ENCODE peak calls at places on chromosomes 16 and 17, in five cellular contexts. One of them, this sample, is unnamed.

GRCh38 chr16:47311738-47312505 is 148.9 kb downstream of the ITFG1 start:
- DNase-seq in dorsolateral prefrontal cortex: peak
- DNase-seq in stimulated activated CD8-positive, alpha-beta memory T cell treated with anti-CD3 and anti-CD28 coated beads, Interleukin-7, amount 100 ng/mL, for 1 hour: no peak
- DNase-seq in RWPE1: peak
- DNase-seq in NCI-H510A treated with DMSO at 0.1 percent for 48 hours: no peak
- DNase-seq in this sample: no peak

GRCh38 chr17:12046786-12047185 is 26.1 kb downstream of the MAP2K4 start:
- DNase-seq in dorsolateral prefrontal cortex: no peak
- DNase-seq in NCI-H510A treated with DMSO at 0.1 percent for 48 hours: no peak
- DNase-seq in stimulated activated CD8-positive, alpha-beta memory T cell treated with anti-CD3 and anti-CD28 coated beads, Interleukin-7, amount 100 ng/mL, for 1 hour: no peak
- DNase-seq in RWPE1: no peak
- DNase-seq in this sample: no peak

GRCh38 chr17:73797594-73798110 is 153.4 kb upstream of the SDK2 start:
- DNase-seq in dorsolateral prefrontal cortex: no peak
- DNase-seq in NCI-H510A treated with DMSO at 0.1 percent for 48 hours: no peak
- DNase-seq in stimulated activated CD8-positive, alpha-beta memory T cell treated with anti-CD3 and anti-CD28 coated beads, Interleukin-7, amount 100 ng/mL, for 1 hour: no peak
- DNase-seq in RWPE1: no peak
- DNase-seq in this sample: no peak

GRCh38 chr16:11085025-11085485 is 140.7 kb downstream of the CLEC16A start:
- DNase-seq in stimulated activated CD8-positive, alpha-beta memory T cell treated with anti-CD3 and anti-CD28 coated beads, Interleukin-7, amount 100 ng/mL, for 1 hour: no peak
- DNase-seq in NCI-H510A treated with DMSO at 0.1 percent for 48 hours: no peak
- DNase-seq in RWPE1: no peak
- DNase-seq in dorsolateral prefrontal cortex: no peak
- DNase-seq in this sample: no peak

GRCh38 chr17:17030515-17031211 is 11.6 kb upstream of the MPRIP start:
- DNase-seq in dorsolateral prefrontal cortex: no peak
- DNase-seq in RWPE1: no peak
- DNase-seq in stimulated activated CD8-positive, alpha-beta memory T cell treated with anti-CD3 and anti-CD28 coated beads, Interleukin-7, amount 100 ng/mL, for 1 hour: no peak
- DNase-seq in NCI-H510A treated with DMSO at 0.1 percent for 48 hours: no peak
- DNase-seq in this sample: no peak

GRCh38 chr17:54418467-54418866 is 482.2 kb upstream of the TOM1L1 start:
- DNase-seq in NCI-H510A treated with DMSO at 0.1 percent for 48 hours: no peak
- DNase-seq in stimulated activated CD8-positive, alpha-beta memory T cell treated with anti-CD3 and anti-CD28 coated beads, Interleukin-7, amount 100 ng/mL, for 1 hour: no peak
- DNase-seq in RWPE1: no peak
- DNase-seq in dorsolateral prefrontal cortex: no peak
- DNase-seq in this sample: no peak

GRCh38 chr17:33667052-33667509 is 374.0 kb upstream of the ASIC2 start:
- DNase-seq in NCI-H510A treated with DMSO at 0.1 percent for 48 hours: no peak
- DNase-seq in dorsolateral prefrontal cortex: no peak
- DNase-seq in stimulated activated CD8-positive, alpha-beta memory T cell treated with anti-CD3 and anti-CD28 coated beads, Interleukin-7, amount 100 ng/mL, for 1 hour: no peak
- DNase-seq in RWPE1: peak
- DNase-seq in this sample: no peak

GRCh38 chr17:32335647-32336046 is 6.3 kb downstream of the C17orf75 start:
- DNase-seq in dorsolateral prefrontal cortex: no peak
- DNase-seq in NCI-H510A treated with DMSO at 0.1 percent for 48 hours: no peak
- DNase-seq in RWPE1: no peak
- DNase-seq in stimulated activated CD8-positive, alpha-beta memory T cell treated with anti-CD3 and anti-CD28 coated beads, Interleukin-7, amount 100 ng/mL, for 1 hour: no peak
- DNase-seq in this sample: no peak

GRCh38 chr16:88585269-88585668 is 15.1 kb downstream of the ZC3H18 start:
- DNase-seq in RWPE1: no peak
- DNase-seq in stimulated activated CD8-positive, alpha-beta memory T cell treated with anti-CD3 and anti-CD28 coated beads, Interleukin-7, amount 100 ng/mL, for 1 hour: no peak
- DNase-seq in dorsolateral prefrontal cortex: no peak
- DNase-seq in NCI-H510A treated with DMSO at 0.1 percent for 48 hours: no peak
- DNase-seq in this sample: no peak

GRCh38 chr17:69144621-69145255 is 3.0 kb upstream of the ABCA6 start:
- DNase-seq in stimulated activated CD8-positive, alpha-beta memory T cell treated with anti-CD3 and anti-CD28 coated beads, Interleukin-7, amount 100 ng/mL, for 1 hour: no peak
- DNase-seq in NCI-H510A treated with DMSO at 0.1 percent for 48 hours: no peak
- DNase-seq in dorsolateral prefrontal cortex: no peak
- DNase-seq in RWPE1: no peak
- DNase-seq in this sample: no peak

GRCh38 chr17:17568772-17569195 is 22.7 kb downstream of the PEMT start:
- DNase-seq in NCI-H510A treated with DMSO at 0.1 percent for 48 hours: peak
- DNase-seq in RWPE1: peak
- DNase-seq in dorsolateral prefrontal cortex: peak
- DNase-seq in stimulated activated CD8-positive, alpha-beta memory T cell treated with anti-CD3 and anti-CD28 coated beads, Interleukin-7, amount 100 ng/mL, for 1 hour: no peak
- DNase-seq in this sample: peak

GRCh38 chr17:37392024-37392590 is 14.5 kb downstream of the ACACA start:
- DNase-seq in stimulated activated CD8-positive, alpha-beta memory T cell treated with anti-CD3 and anti-CD28 coated beads, Interleukin-7, amount 100 ng/mL, for 1 hour: no peak
- DNase-seq in NCI-H510A treated with DMSO at 0.1 percent for 48 hours: no peak
- DNase-seq in dorsolateral prefrontal cortex: no peak
- DNase-seq in RWPE1: peak
- DNase-seq in this sample: no peak

GRCh38 chr17:55735784-55736405 is 13.2 kb upstream of the TMEM100 start:
- DNase-seq in stimulated activated CD8-positive, alpha-beta memory T cell treated with anti-CD3 and anti-CD28 coated beads, Interleukin-7, amount 100 ng/mL, for 1 hour: no peak
- DNase-seq in RWPE1: no peak
- DNase-seq in NCI-H510A treated with DMSO at 0.1 percent for 48 hours: no peak
- DNase-seq in dorsolateral prefrontal cortex: no peak
- DNase-seq in this sample: no peak

GRCh38 chr16:87062569-87063442 is 254.4 kb downstream of the C16orf95 start:
- DNase-seq in dorsolateral prefrontal cortex: no peak
- DNase-seq in RWPE1: peak
- DNase-seq in NCI-H510A treated with DMSO at 0.1 percent for 48 hours: no peak
- DNase-seq in stimulated activated CD8-positive, alpha-beta memory T cell treated with anti-CD3 and anti-CD28 coated beads, Interleukin-7, amount 100 ng/mL, for 1 hour: no peak
- DNase-seq in this sample: peak

GRCh38 chr17:1746975-1747543 is 4.4 kb downstream of the SERPINF2 start:
- DNase-seq in dorsolateral prefrontal cortex: no peak
- DNase-seq in NCI-H510A treated with DMSO at 0.1 percent for 48 hours: peak
- DNase-seq in RWPE1: peak
- DNase-seq in stimulated activated CD8-positive, alpha-beta memory T cell treated with anti-CD3 and anti-CD28 coated beads, Interleukin-7, amount 100 ng/mL, for 1 hour: no peak
- DNase-seq in this sample: no peak

GRCh38 chr16:77211880-77212735 is 12.9 kb downstream of the SYCE1L start:
- DNase-seq in dorsolateral prefrontal cortex: no peak
- DNase-seq in NCI-H510A treated with DMSO at 0.1 percent for 48 hours: peak
- DNase-seq in RWPE1: peak
- DNase-seq in stimulated activated CD8-positive, alpha-beta memory T cell treated with anti-CD3 and anti-CD28 coated beads, Interleukin-7, amount 100 ng/mL, for 1 hour: peak
- DNase-seq in this sample: peak

GRCh38 chr16:69240336-69240735 is 53.4 kb downstream of the SNTB2 start:
- DNase-seq in dorsolateral prefrontal cortex: no peak
- DNase-seq in stimulated activated CD8-positive, alpha-beta memory T cell treated with anti-CD3 and anti-CD28 coated beads, Interleukin-7, amount 100 ng/mL, for 1 hour: no peak
- DNase-seq in NCI-H510A treated with DMSO at 0.1 percent for 48 hours: no peak
- DNase-seq in RWPE1: no peak
- DNase-seq in this sample: no peak

GRCh38 chr17:46870116-46870803 is 18.9 kb downstream of the WNT9B start:
- DNase-seq in dorsolateral prefrontal cortex: no peak
- DNase-seq in RWPE1: no peak
- DNase-seq in NCI-H510A treated with DMSO at 0.1 percent for 48 hours: no peak
- DNase-seq in stimulated activated CD8-positive, alpha-beta memory T cell treated with anti-CD3 and anti-CD28 coated beads, Interleukin-7, amount 100 ng/mL, for 1 hour: no peak
- DNase-seq in this sample: no peak

GRCh38 chr17:69723741-69724140 is 309.2 kb downstream of the MAP2K6 start:
- DNase-seq in stimulated activated CD8-positive, alpha-beta memory T cell treated with anti-CD3 and anti-CD28 coated beads, Interleukin-7, amount 100 ng/mL, for 1 hour: no peak
- DNase-seq in RWPE1: no peak
- DNase-seq in dorsolateral prefrontal cortex: no peak
- DNase-seq in NCI-H510A treated with DMSO at 0.1 percent for 48 hours: no peak
- DNase-seq in this sample: no peak

GRCh38 chr17:37708616-37709212 is 36.1 kb downstream of the HNF1B start:
- DNase-seq in RWPE1: no peak
- DNase-seq in NCI-H510A treated with DMSO at 0.1 percent for 48 hours: no peak
- DNase-seq in stimulated activated CD8-positive, alpha-beta memory T cell treated with anti-CD3 and anti-CD28 coated beads, Interleukin-7, amount 100 ng/mL, for 1 hour: no peak
- DNase-seq in dorsolateral prefrontal cortex: no peak
- DNase-seq in this sample: no peak

GRCh38 chr17:82787081-82787848 is 35.4 kb downstream of the TBCD start:
- DNase-seq in NCI-H510A treated with DMSO at 0.1 percent for 48 hours: peak
- DNase-seq in dorsolateral prefrontal cortex: peak
- DNase-seq in RWPE1: peak
- DNase-seq in stimulated activated CD8-positive, alpha-beta memory T cell treated with anti-CD3 and anti-CD28 coated beads, Interleukin-7, amount 100 ng/mL, for 1 hour: no peak
- DNase-seq in this sample: no peak

GRCh38 chr17:44279586-44280344 is 11.8 kb upstream of the SLC4A1 start:
- DNase-seq in dorsolateral prefrontal cortex: peak
- DNase-seq in RWPE1: peak
- DNase-seq in stimulated activated CD8-positive, alpha-beta memory T cell treated with anti-CD3 and anti-CD28 coated beads, Interleukin-7, amount 100 ng/mL, for 1 hour: no peak
- DNase-seq in NCI-H510A treated with DMSO at 0.1 percent for 48 hours: no peak
- DNase-seq in this sample: no peak

GRCh38 chr16:83967838-83968482 is at the start of gene NECAB2:
- DNase-seq in NCI-H510A treated with DMSO at 0.1 percent for 48 hours: peak
- DNase-seq in dorsolateral prefrontal cortex: no peak
- DNase-seq in RWPE1: peak
- DNase-seq in stimulated activated CD8-positive, alpha-beta memory T cell treated with anti-CD3 and anti-CD28 coated beads, Interleukin-7, amount 100 ng/mL, for 1 hour: no peak
- DNase-seq in this sample: no peak

GRCh38 chr16:11258553-11259287 is 2.7 kb upstream of the SOCS1 start:
- DNase-seq in stimulated activated CD8-positive, alpha-beta memory T cell treated with anti-CD3 and anti-CD28 coated beads, Interleukin-7, amount 100 ng/mL, for 1 hour: no peak
- DNase-seq in NCI-H510A treated with DMSO at 0.1 percent for 48 hours: no peak
- DNase-seq in RWPE1: no peak
- DNase-seq in dorsolateral prefrontal cortex: peak
- DNase-seq in this sample: no peak

GRCh38 chr17:70775667-70776066 is 606.3 kb downstream of the KCNJ2 start:
- DNase-seq in stimulated activated CD8-positive, alpha-beta memory T cell treated with anti-CD3 and anti-CD28 coated beads, Interleukin-7, amount 100 ng/mL, for 1 hour: no peak
- DNase-seq in RWPE1: no peak
- DNase-seq in dorsolateral prefrontal cortex: no peak
- DNase-seq in NCI-H510A treated with DMSO at 0.1 percent for 48 hours: no peak
- DNase-seq in this sample: no peak

GRCh38 chr17:67016039-67016762 is 28.2 kb upstream of the CACNG1 start:
- DNase-seq in stimulated activated CD8-positive, alpha-beta memory T cell treated with anti-CD3 and anti-CD28 coated beads, Interleukin-7, amount 100 ng/mL, for 1 hour: no peak
- DNase-seq in NCI-H510A treated with DMSO at 0.1 percent for 48 hours: no peak
- DNase-seq in dorsolateral prefrontal cortex: no peak
- DNase-seq in RWPE1: no peak
- DNase-seq in this sample: no peak

GRCh38 chr16:30381351-30382041 is 865 bp downstream of the SEPTIN1 start:
- DNase-seq in NCI-H510A treated with DMSO at 0.1 percent for 48 hours: peak
- DNase-seq in stimulated activated CD8-positive, alpha-beta memory T cell treated with anti-CD3 and anti-CD28 coated beads, Interleukin-7, amount 100 ng/mL, for 1 hour: no peak
- DNase-seq in RWPE1: no peak
- DNase-seq in dorsolateral prefrontal cortex: no peak
- DNase-seq in this sample: no peak

GRCh38 chr17:35797370-35797769 is 1.9 kb upstream of the MMP28 start:
- DNase-seq in RWPE1: no peak
- DNase-seq in NCI-H510A treated with DMSO at 0.1 percent for 48 hours: no peak
- DNase-seq in stimulated activated CD8-positive, alpha-beta memory T cell treated with anti-CD3 and anti-CD28 coated beads, Interleukin-7, amount 100 ng/mL, for 1 hour: no peak
- DNase-seq in dorsolateral prefrontal cortex: no peak
- DNase-seq in this sample: no peak

This sample was measured in DMS153.